ENCODE peak calls at places on chromosomes 2 and 18, in four cellular contexts. L is HepG2, F is GM12878, R is H1. Z is an unnamed sample.
A peak's percentile ranks its signal among the peaks of the same experiment; 100 is the strongest.

GRCh38 chr2:237281900-237282306 is 132.1 kb downstream of the COL6A3 start:
- DNase-seq in R (no peak), F (no peak), L (no peak), Z (no peak)

GRCh38 chr2:75047907-75048625 is 89.6 kb downstream of the POLE4 start:
- DNase-seq in L (no peak), R (no peak), F (no peak), Z (no peak)

GRCh38 chr2:113877651-113878594 is 12.0 kb upstream of the ACTR3 start:
- DNase-seq in L (peak; percentile 76), F (no peak), R (no peak), Z (peak; percentile 30)

GRCh38 chr2:227443889-227444568 is 27.9 kb upstream of the AGFG1 start:
- DNase-seq in R (no peak), F (no peak), L (no peak), Z (no peak)

GRCh38 chr2:62826141-62826540 is 120.6 kb downstream of the EHBP1 start:
- DNase-seq in L (no peak), F (no peak), R (no peak), Z (no peak)

GRCh38 chr18:22475426-22476100 is 57.8 kb upstream of the CTAGE1 start:
- DNase-seq in F (no peak), L (no peak), R (no peak), Z (no peak)

GRCh38 chr2:190540048-190540447 is 5.5 kb upstream of the NEMP2 start:
- DNase-seq in R (no peak), F (no peak), L (no peak), Z (no peak)

GRCh38 chr2:172113617-172114016 is 10.9 kb upstream of the DLX2 start:
- DNase-seq in R (no peak), F (no peak), L (peak; percentile 60), Z (peak; percentile 39)

GRCh38 chr2:61210332-61210981 is 48.5 kb downstream of the C2orf74 start:
- DNase-seq in R (no peak), F (no peak), L (peak; percentile 34), Z (no peak)

GRCh38 chr18:49025767-49026500 is 75.2 kb upstream of the SMAD7 start:
- DNase-seq in F (no peak), R (no peak), L (no peak), Z (no peak)

GRCh38 chr2:230601510-230601909 is 111.1 kb upstream of the CAB39 start:
- DNase-seq in F (peak; percentile 91), R (no peak), L (no peak), Z (no peak)

GRCh38 chr2:111185496-111186022 is 64.8 kb downstream of the BCL2L11 start:
- DNase-seq in R (no peak), F (no peak), L (no peak), Z (no peak)

GRCh38 chr18:64966667-64967066 is 784.1 kb upstream of the CDH7 start:
- DNase-seq in F (no peak), L (no peak), R (no peak), Z (no peak)

GRCh38 chr2:168136392-168136977 is 110.9 kb downstream of the STK39 start:
- DNase-seq in R (no peak), F (no peak), L (peak; percentile 53), Z (peak; percentile 44)

GRCh38 chr2:164371916-164372315 is 249.4 kb downstream of the GRB14 start:
- DNase-seq in R (no peak), L (no peak), F (no peak), Z (no peak)

GRCh38 chr18:62999392-62999791 is 284.1 kb downstream of the PHLPP1 start:
- DNase-seq in F (no peak), L (no peak), R (no peak), Z (no peak)

GRCh38 chr2:132937629-132938028 is 267.6 kb upstream of the LYPD1 start:
- DNase-seq in F (no peak), L (no peak), R (no peak), Z (no peak)

GRCh38 chr2:172038121-172038520 is 38.4 kb downstream of the METAP1D start:
- DNase-seq in F (no peak), R (no peak), L (no peak), Z (no peak)

GRCh38 chr2:46131-46470 is 204 bp downstream of the FAM110C start:
- DNase-seq in F (no peak), L (no peak), R (no peak), Z (no peak)

GRCh38 chr2:226420646-226421045 is 379.0 kb downstream of the IRS1 start:
- DNase-seq in F (no peak), R (no peak), L (no peak), Z (no peak)

GRCh38 chr18:519019-519879 is 18.7 kb upstream of the COLEC12 start:
- DNase-seq in R (no peak), L (no peak), F (peak; percentile 43), Z (no peak)

GRCh38 chr2:160096414-160096813 is 34.0 kb upstream of the PLA2R1 start:
- DNase-seq in L (no peak), R (no peak), F (no peak), Z (no peak)

GRCh38 chr2:73984922-73985317 is 210 bp downstream of the TET3 start:
- DNase-seq in F (no peak), L (peak; percentile 26), R (no peak), Z (no peak)

GRCh38 chr2:170265321-170265720 is 87.4 kb downstream of the MYO3B start:
- DNase-seq in F (no peak), R (no peak), L (no peak), Z (no peak)

GRCh38 chr2:86019121-86019520 is 86.6 kb downstream of the POLR1A start:
- DNase-seq in L (no peak), R (no peak), F (no peak), Z (no peak)

GRCh38 chr2:45649457-45649854 is 2.0 kb upstream of the PRKCE start:
- DNase-seq in R (no peak), L (no peak), F (no peak), Z (no peak)

GRCh38 chr18:11668441-11669169 is 20.5 kb upstream of the GNAL start:
- DNase-seq in L (no peak), F (no peak), R (no peak), Z (no peak)

GRCh38 chr18:44733069-44733753 is 52.5 kb downstream of the SETBP1 start:
- DNase-seq in R (no peak), F (no peak), L (no peak), Z (no peak)

GRCh38 chr2:223056656-223057418 is 4.8 kb downstream of the KCNE4 start:
- DNase-seq in L (no peak), F (no peak), R (no peak), Z (peak; percentile 18)

GRCh38 chr18:58135170-58135569 is 91.1 kb downstream of the NEDD4L start:
- DNase-seq in F (peak; percentile 52), L (peak; percentile 32), R (no peak), Z (no peak)

GRCh38 chr2:32905270-32905669 is 41.5 kb upstream of the LTBP1 start:
- DNase-seq in F (no peak), R (no peak), L (no peak), Z (no peak)

GRCh38 chr18:63444567-63444966 is 22.3 kb upstream of the VPS4B start:
- DNase-seq in R (no peak), F (no peak), L (no peak), Z (no peak)

GRCh38 chr2:201402651-201403573 is 45.8 kb upstream of the FLACC1 start:
- DNase-seq in F (no peak), L (no peak), R (no peak), Z (no peak)

GRCh38 chr2:73202156-73203054 is at the start of gene NOTO:
- DNase-seq in R (no peak), F (no peak), L (no peak), Z (no peak)

GRCh38 chr2:49490710-49491109 is 336.4 kb upstream of the FSHR start:
- DNase-seq in R (peak; percentile 66), F (no peak), L (peak; percentile 29), Z (peak; percentile 20)

GRCh38 chr2:240557808-240558207 is at the start of gene ANKMY1:
- DNase-seq in R (no peak), L (no peak), F (no peak), Z (no peak)
- TF ChIP-seq HDAC6 in R (no peak), L (no peak), F (no peak), Z (no peak)

GRCh38 chr2:66925128-66925527 is 472.0 kb upstream of the ETAA1 start:
- DNase-seq in R (no peak), F (no peak), L (no peak), Z (no peak)
- TF ChIP-seq HDAC6 in R (no peak), F (no peak), L (no peak), Z (no peak)

GRCh38 chr2:9410108-9410507 is 13.2 kb downstream of the ITGB1BP1 start:
- DNase-seq in L (no peak), R (no peak), F (no peak), Z (no peak)
- TF ChIP-seq HDAC6 in L (no peak), R (no peak), F (no peak), Z (no peak)

GRCh38 chr2:173654896-173655265 is 300.2 kb downstream of the CDCA7 start:
- DNase-seq in R (no peak), L (no peak), F (no peak), Z (no peak)
- TF ChIP-seq HDAC6 in R (no peak), L (no peak), F (no peak), Z (no peak)

GRCh38 chr2:1367584-1367983 is 45.7 kb upstream of the TPO start:
- DNase-seq in F (no peak), L (no peak), R (no peak), Z (no peak)
- TF ChIP-seq HDAC6 in F (no peak), L (no peak), R (no peak), Z (no peak)

GRCh38 chr2:27992787-27993747 is 102.5 kb downstream of the BABAM2 start:
- DNase-seq in R (no peak), L (peak; percentile 47), F (no peak), Z (no peak)

GRCh38 chr2:27990030-27990590 is 99.6 kb downstream of the BABAM2 start:
- DNase-seq in R (no peak), L (no peak), F (no peak), Z (no peak)

GRCh38 chr2:27993950-27994728 is 103.6 kb downstream of the BABAM2 start:
- DNase-seq in F (no peak), R (no peak), L (no peak), Z (no peak)

GRCh38 chr2:27988718-27989117 is 98.2 kb downstream of the BABAM2 start:
- DNase-seq in F (no peak), R (no peak), L (no peak), Z (no peak)

DNA sequence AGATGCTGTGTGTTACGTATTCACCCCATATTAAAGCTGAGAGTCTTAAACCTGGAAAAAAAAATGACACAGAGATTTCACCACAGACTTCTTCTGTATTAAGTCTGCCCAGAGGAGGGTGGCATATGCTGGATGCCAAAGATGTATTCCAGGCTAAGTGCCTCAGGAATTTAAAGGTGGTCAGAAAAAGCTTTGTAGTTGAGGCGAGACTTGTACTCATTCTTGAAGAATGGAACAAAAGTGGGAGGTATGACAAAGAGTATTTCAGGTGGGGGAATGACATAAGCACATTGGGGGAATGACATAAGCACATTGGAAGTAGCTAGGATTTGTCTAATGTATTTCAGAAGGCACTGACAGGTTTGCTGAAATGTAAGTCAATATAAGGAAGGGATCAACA is 98.6 kb downstream of the BABAM2 start:
- DNase-seq in F (no peak), L (no peak), R (no peak), Z (no peak)
- TF ChIP-seq HDAC6 in F (no peak), L (no peak), R (no peak), Z (no peak)

GRCh38 chr2:70620020-70620419 is 66.4 kb upstream of the TGFA start:
- DNase-seq in L (no peak), R (no peak), F (no peak), Z (no peak)
- TF ChIP-seq HDAC6 in L (no peak), R (no peak), F (no peak), Z (no peak)

Z was measured in K562.